ENCODE peak calls at places on chromosomes 2 and 18, in seven cellular contexts. B is lower leg skin; O is CD4-positive, alpha-beta T cell; H is Calu3; M is neural crest cell; G is endothelial cell; J is colonic mucosa. U is an unnamed sample.

GRCh38 chr2:240601831-240602160 is 15.3 kb downstream of the CAPN10 start:
- DNase-seq in H (no peak), J (no peak), B (peak; percentile 65), M (no peak), O (no peak), G (no peak), U (no peak)

GRCh38 chr2:70726947-70727725 is 40.9 kb downstream of the ADD2 start:
- DNase-seq in B (no peak), H (no peak), G (no peak), O (no peak), M (no peak), J (no peak), U (no peak)

GRCh38 chr2:98485453-98485755 is 40.7 kb downstream of the INPP4A start:
- DNase-seq in G (no peak), O (no peak), B (peak; percentile 25), H (no peak), J (no peak), M (no peak), U (no peak)

GRCh38 chr2:52749764-52750163 is 1017.8 kb upstream of the CHAC2 start:
- DNase-seq in J (no peak), B (no peak), H (no peak), G (no peak), O (no peak), M (no peak), U (no peak)

GRCh38 chr2:71789556-71790219 is 336.3 kb downstream of the DYSF start:
- DNase-seq in J (no peak), G (no peak), M (no peak), H (no peak), O (no peak), B (peak; percentile 53), U (peak; percentile 21)

GRCh38 chr2:40412456-40412855 is 39.4 kb downstream of the SLC8A1 start:
- DNase-seq in M (no peak), O (no peak), H (no peak), G (no peak), B (no peak), J (no peak), U (no peak)

GRCh38 chr18:74796928-74797576 is 199.4 kb downstream of the ZNF407 start:
- DNase-seq in B (no peak), H (no peak), M (no peak), O (no peak), J (no peak), G (no peak), U (no peak)

GRCh38 chr18:24160086-24160485 is 21.2 kb downstream of the CABYR start:
- DNase-seq in O (no peak), M (no peak), H (no peak), J (no peak), G (no peak), B (no peak), U (no peak)

GRCh38 chr2:105595536-105595935 is 149.2 kb upstream of the NCK2 start:
- DNase-seq in J (no peak), H (peak; percentile 71), M (no peak), B (no peak), G (no peak), O (no peak), U (no peak)

GRCh38 chr18:62033756-62034155 is 140.9 kb upstream of the RNF152 start:
- DNase-seq in M (no peak), O (no peak), B (no peak), J (no peak), H (no peak), G (no peak), U (no peak)

GRCh38 chr2:48346124-48346536 is 183.8 kb upstream of the STON1 start:
- DNase-seq in G (no peak), O (no peak), J (peak; percentile 35), M (no peak), B (no peak), H (no peak), U (no peak)

GRCh38 chr2:57877811-57878572 is 168.6 kb upstream of the VRK2 start:
- DNase-seq in G (no peak), B (no peak), H (no peak), O (no peak), J (no peak), M (no peak), U (no peak)

GRCh38 chr18:56171854-56172253 is 466.5 kb downstream of the TXNL1 start:
- DNase-seq in G (no peak), H (no peak), M (no peak), O (no peak), J (no peak), B (no peak), U (no peak)

GRCh38 chr2:46239175-46239846 is 57.9 kb upstream of the EPAS1 start:
- DNase-seq in M (no peak), B (no peak), H (no peak), O (no peak), J (no peak), G (no peak), U (no peak)

GRCh38 chr18:10032331-10032979 is 118.6 kb downstream of the VAPA start:
- DNase-seq in B (peak; percentile 80), O (no peak), J (no peak), H (no peak), G (peak; percentile 32), M (no peak), U (no peak)

GRCh38 chr2:237996041-237996593 is 29.3 kb downstream of the UBE2F start:
- DNase-seq in M (no peak), B (no peak), O (no peak), J (no peak), G (no peak), H (no peak), U (no peak)

GRCh38 chr2:107936427-107937359 is 49.6 kb upstream of the SLC5A7 start:
- DNase-seq in J (no peak), M (peak; percentile 41), O (no peak), G (peak; percentile 41), H (peak; percentile 42), B (no peak), U (no peak)

GRCh38 chr2:175834472-175834871 is 167.6 kb downstream of the LNPK start:
- DNase-seq in J (no peak), H (no peak), M (peak; percentile 16), G (no peak), B (no peak), O (no peak), U (no peak)

GRCh38 chr2:234483568-234484251 is 13.2 kb downstream of the ARL4C start:
- DNase-seq in M (no peak), J (peak; percentile 25), B (no peak), O (peak; percentile 66), G (peak; percentile 11), H (no peak), U (no peak)

GRCh38 chr2:43106767-43107527 is 119.5 kb downstream of the ZFP36L2 start:
- DNase-seq in H (no peak), G (no peak), M (peak; percentile 43), J (no peak), B (no peak), O (no peak), U (no peak)

GRCh38 chr18:53944721-53945120 is 279.7 kb downstream of the MBD2 start:
- DNase-seq in O (no peak), H (no peak), B (no peak), G (peak; percentile 10), M (no peak), J (no peak), U (no peak)

GRCh38 chr2:232073699-232074098 is 112.2 kb downstream of the DIS3L2 start:
- DNase-seq in G (no peak), B (no peak), M (no peak), O (no peak), J (no peak), H (no peak), U (no peak)

GRCh38 chr2:233447506-233448219 is 93.4 kb downstream of the DGKD start:
- DNase-seq in O (no peak), J (no peak), H (no peak), B (peak; percentile 76), G (no peak), M (no peak), U (no peak)

DNA sequence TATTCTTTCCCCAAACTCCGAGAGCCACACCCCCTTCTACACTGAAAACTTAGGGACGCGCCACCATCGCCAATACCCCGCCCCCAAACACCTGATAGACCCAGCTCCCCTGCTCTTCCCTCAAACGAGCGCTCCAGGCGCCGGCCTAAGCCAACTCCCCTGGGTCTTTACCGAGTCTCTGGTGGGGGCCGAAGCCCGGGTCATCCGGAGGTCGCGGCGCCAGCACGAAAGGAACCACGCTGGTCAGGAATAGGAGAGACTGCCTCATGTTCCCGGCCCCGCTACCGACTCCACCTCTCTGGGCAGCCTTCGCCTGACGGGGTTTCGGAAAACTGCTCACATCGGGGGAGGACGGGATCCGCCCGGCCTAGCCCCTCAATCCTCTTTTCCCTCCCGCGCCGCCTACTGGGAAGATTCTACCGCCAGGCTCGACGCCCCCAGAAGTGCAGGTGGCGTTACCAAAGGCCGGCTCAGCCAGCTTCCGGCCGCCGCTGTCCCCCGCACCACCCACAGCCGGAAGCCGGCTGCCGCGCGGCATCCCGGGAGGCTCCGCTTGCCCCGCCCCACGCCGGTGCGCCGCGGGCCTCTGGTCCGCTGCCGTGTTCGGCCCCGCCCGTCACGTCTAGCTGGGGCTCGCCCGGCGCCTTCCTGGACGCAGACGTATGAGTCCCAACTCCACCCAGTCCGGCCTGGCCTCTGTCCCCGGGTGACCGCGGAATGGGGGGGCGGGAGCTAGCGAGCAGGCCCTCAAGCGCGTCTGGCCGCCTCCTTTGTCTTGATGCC is at the start of gene ADAM17:
- DNase-seq in H (peak; percentile 97), B (peak; percentile 99), M (peak; percentile 94), J (peak; percentile 96), O (peak; percentile 60), G (peak; percentile 88), U (peak; percentile 99)
- TF ChIP-seq CTCF in H (no peak), B (no peak), M (peak; percentile 63), J (no peak), O (peak; percentile 15), G (no peak), U (peak; percentile 69)

GRCh38 chr2:143110759-143111428 is 18.3 kb upstream of the ARHGAP15 start:
- DNase-seq in O (peak; percentile 55), M (peak; percentile 63), B (no peak), H (peak; percentile 61), G (peak; percentile 64), J (peak; percentile 57), U (no peak)
- TF ChIP-seq CTCF in O (peak; percentile 83), M (peak; percentile 83), B (no peak), H (peak; percentile 48), G (peak; percentile 75), J (peak; percentile 60), U (peak; percentile 78)

GRCh38 chr2:162422894-162423293 is 79.0 kb downstream of the GCA start:
- DNase-seq in O (no peak), G (no peak), M (no peak), B (no peak), H (no peak), J (no peak), U (no peak)
- TF ChIP-seq CTCF in O (no peak), G (no peak), M (no peak), B (no peak), H (no peak), J (no peak), U (peak; percentile 20)

GRCh38 chr2:118090387-118091139 is 2.3 kb downstream of the INSIG2 start:
- DNase-seq in J (no peak), G (no peak), H (no peak), O (no peak), B (no peak), M (no peak), U (no peak)

GRCh38 chr2:118088051-118089014 is at the start of gene INSIG2:
- DNase-seq in B (peak; percentile 97), M (peak; percentile 92), H (peak; percentile 97), J (peak; percentile 97), G (peak; percentile 89), O (peak; percentile 75), U (peak; percentile 98)

GRCh38 chr2:118091140-118091478 is 2.8 kb downstream of the INSIG2 start:
- DNase-seq in B (no peak), G (no peak), M (no peak), J (no peak), O (no peak), H (no peak), U (no peak)

GRCh38 chr2:118086024-118086633 is 2.1 kb upstream of the INSIG2 start:
- DNase-seq in H (no peak), J (no peak), G (no peak), M (no peak), B (no peak), O (no peak), U (no peak)

GRCh38 chr2:118089015-118089800 is 937 bp downstream of the INSIG2 start:
- DNase-seq in J (peak; percentile 46), B (no peak), M (peak; percentile 6), G (peak; percentile 19), O (no peak), H (peak; percentile 27), U (no peak)
- TF ChIP-seq CTCF in J (peak; percentile 24), B (no peak), M (peak; percentile 61), G (no peak), O (no peak), H (no peak), U (peak; percentile 35)

U was measured in osteocyte.